ENCODE peak calls at places on chromosomes 3 and 15, in four cellular contexts. N is HepG2, R is SK-N-SH, T is K562. P is an unnamed sample.

GRCh38 chr3:181329024-181329423 is 339.5 kb upstream of the DNAJC19 start:
- DNase-seq in N (no peak), R (no peak), T (no peak), P (no peak)

GRCh38 chr3:172536505-172536904 is 13.3 kb upstream of the TNFSF10 start:
- DNase-seq in N (no peak), R (no peak), T (no peak), P (no peak)

GRCh38 chr15:24076090-24076784 is 389.1 kb upstream of the NDN start:
- DNase-seq in N (no peak), R (no peak), T (no peak), P (no peak)

GRCh38 chr3:100427694-100428093 is 26.4 kb downstream of the LNP1 start:
- DNase-seq in N (no peak), R (no peak), T (no peak), P (no peak)

GRCh38 chr3:17749705-17750293 is 7.4 kb upstream of the TBC1D5 start:
- DNase-seq in N (no peak), R (no peak), T (no peak), P (no peak)

GRCh38 chr15:59378855-59379254 is 6.2 kb upstream of the MYO1E start:
- DNase-seq in N (no peak), R (no peak), T (no peak), P (no peak)

GRCh38 chr15:96125681-96126080 is 204.8 kb upstream of the NR2F2 start:
- DNase-seq in N (no peak), R (no peak), T (peak; percentile 83), P (no peak)

GRCh38 chr3:185935465-185936263 is 2.1 kb downstream of the TRA2B start:
- DNase-seq in N (no peak), R (no peak), T (peak; percentile 31), P (no peak)

GRCh38 chr3:7309707-7310106 is 448.8 kb downstream of the GRM7 start:
- DNase-seq in N (no peak), R (no peak), T (no peak), P (no peak)

GRCh38 chr3:53936347-53936746 is 44.7 kb upstream of the SELENOK start:
- DNase-seq in N (no peak), R (no peak), T (no peak), P (no peak)

GRCh38 chr3:156619376-156619775 is 55.0 kb upstream of the TIPARP start:
- DNase-seq in N (no peak), R (no peak), T (no peak), P (no peak)

GRCh38 chr3:41522620-41523019 is 323.3 kb downstream of the CTNNB1 start:
- DNase-seq in N (no peak), R (peak; percentile 9), T (no peak), P (peak; percentile 53)

GRCh38 chr3:118501152-118501551 is 533.5 kb downstream of the IGSF11 start:
- DNase-seq in N (peak; percentile 28), R (peak; percentile 58), T (no peak), P (no peak)
- TF ChIP-seq NFIC in N (no peak), R (peak; percentile 29), T (no peak), P (no peak)

DNA sequence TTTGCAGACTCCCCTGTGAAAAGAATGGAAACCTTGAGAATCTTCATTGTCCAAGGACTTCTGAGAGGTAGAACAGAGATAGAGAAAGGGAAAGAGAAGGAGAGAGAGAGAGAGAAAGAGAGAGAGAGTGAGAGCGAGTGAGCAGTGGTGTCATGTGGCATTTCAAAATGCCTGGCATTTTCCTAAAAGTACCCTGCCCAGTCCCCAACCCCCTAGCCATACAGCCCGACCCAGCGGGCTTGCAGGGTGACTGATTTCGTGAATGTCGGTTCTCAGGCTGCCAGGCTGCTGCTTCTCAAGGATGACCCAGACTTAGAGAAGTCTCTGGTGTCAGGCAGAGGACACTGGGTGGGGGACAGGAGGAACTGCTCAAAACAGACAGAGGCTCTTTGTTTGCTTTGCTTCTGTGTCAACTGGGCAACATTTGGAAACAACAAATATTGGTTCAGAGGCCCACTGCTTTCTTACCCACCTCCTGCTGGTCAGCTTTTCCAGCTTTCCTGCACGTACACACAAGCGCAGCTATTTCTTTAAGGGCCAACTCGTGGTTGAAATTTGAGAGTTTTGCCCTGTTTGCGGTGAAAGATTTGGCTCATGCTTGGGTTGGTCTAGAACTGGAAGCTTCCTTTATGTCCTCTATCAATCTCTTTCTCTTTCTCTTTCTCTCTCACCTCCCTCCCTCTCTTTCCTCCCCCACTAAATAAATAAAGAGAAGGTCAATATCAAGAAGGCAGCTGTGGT is 3.7 kb upstream of the TF start:
- DNase-seq in N (peak; percentile 97), R (no peak), T (no peak), P (peak; percentile 7)
- TF ChIP-seq NFIC in N (peak; percentile 99), R (no peak), T (no peak), P (no peak)

GRCh38 chr3:65893631-65894030 is 145.1 kb downstream of the MAGI1 start:
- DNase-seq in N (no peak), R (no peak), T (no peak), P (no peak)
- TF ChIP-seq NFIC in N (no peak), R (no peak), T (no peak), P (no peak)

GRCh38 chr15:32089851-32090359 is 59.6 kb downstream of the CHRNA7 start:
- DNase-seq in N (no peak), R (no peak), T (no peak), P (no peak)
- TF ChIP-seq NFIC in N (no peak), R (no peak), T (no peak), P (no peak)

DNA sequence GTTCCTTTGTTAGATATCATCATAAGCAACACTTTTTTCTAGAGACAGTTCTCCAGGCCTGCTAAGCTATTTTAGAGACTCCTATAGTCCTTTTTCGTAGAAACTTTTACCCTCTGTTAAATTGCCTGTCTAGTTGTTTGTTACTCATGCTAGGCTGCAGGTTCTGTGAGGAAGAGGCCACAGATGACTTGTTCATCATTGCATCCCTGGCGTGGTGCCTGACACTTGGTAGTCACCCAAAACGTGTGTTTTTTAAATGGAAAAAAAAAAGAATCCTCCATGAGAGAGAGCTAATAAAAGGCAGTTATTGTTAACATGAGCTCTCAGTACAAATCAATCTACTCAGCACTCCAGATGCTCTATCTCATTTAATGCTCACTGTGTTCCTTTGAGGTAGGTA is 35.1 kb downstream of the CCDC54 start:
- DNase-seq in N (no peak), R (no peak), T (no peak), P (no peak)
- TF ChIP-seq NFIC in N (no peak), R (peak; percentile 57), T (no peak), P (no peak)

GRCh38 chr15:94844188-94844532 is 612.8 kb downstream of the MCTP2 start:
- DNase-seq in N (peak; percentile 19), R (no peak), T (no peak), P (no peak)

GRCh38 chr15:94845391-94845718 is 614.0 kb downstream of the MCTP2 start:
- DNase-seq in N (no peak), R (no peak), T (no peak), P (no peak)

GRCh38 chr15:94847325-94847724 is 616.0 kb downstream of the MCTP2 start:
- DNase-seq in N (no peak), R (no peak), T (no peak), P (no peak)

GRCh38 chr15:94843060-94843459 is 611.7 kb downstream of the MCTP2 start:
- DNase-seq in N (no peak), R (no peak), T (no peak), P (no peak)

GRCh38 chr15:94844533-94845390 is 613.4 kb downstream of the MCTP2 start:
- DNase-seq in N (peak; percentile 96), R (peak; percentile 77), T (peak; percentile 92), P (no peak)
- TF ChIP-seq NFIC in N (peak; percentile 94), R (no peak), T (peak; percentile 98), P (no peak)

GRCh38 chr15:78213425-78213750 is 21.0 kb downstream of the ACSBG1 start:
- DNase-seq in N (no peak), R (no peak), T (no peak), P (no peak)

GRCh38 chr15:78220713-78221112 is 13.7 kb downstream of the ACSBG1 start:
- DNase-seq in N (no peak), R (no peak), T (no peak), P (no peak)

GRCh38 chr15:78213956-78214355 is 20.4 kb downstream of the ACSBG1 start:
- DNase-seq in N (no peak), R (no peak), T (no peak), P (no peak)

GRCh38 chr15:78212546-78213424 is 21.6 kb downstream of the ACSBG1 start:
- DNase-seq in N (peak; percentile 23), R (peak; percentile 58), T (peak; percentile 78), P (no peak)

GRCh38 chr15:78216276-78217229 is 17.8 kb downstream of the ACSBG1 start:
- DNase-seq in N (no peak), R (no peak), T (no peak), P (no peak)
- TF ChIP-seq NFIC in N (no peak), R (peak; percentile 68), T (no peak), P (no peak)

GRCh38 chr15:90259524-90259923 is 5.9 kb upstream of the NGRN start:
- DNase-seq in N (no peak), R (no peak), T (no peak), P (peak; percentile 65)
- TF ChIP-seq NFIC in N (no peak), R (no peak), T (no peak), P (peak; percentile 82)

DNA sequence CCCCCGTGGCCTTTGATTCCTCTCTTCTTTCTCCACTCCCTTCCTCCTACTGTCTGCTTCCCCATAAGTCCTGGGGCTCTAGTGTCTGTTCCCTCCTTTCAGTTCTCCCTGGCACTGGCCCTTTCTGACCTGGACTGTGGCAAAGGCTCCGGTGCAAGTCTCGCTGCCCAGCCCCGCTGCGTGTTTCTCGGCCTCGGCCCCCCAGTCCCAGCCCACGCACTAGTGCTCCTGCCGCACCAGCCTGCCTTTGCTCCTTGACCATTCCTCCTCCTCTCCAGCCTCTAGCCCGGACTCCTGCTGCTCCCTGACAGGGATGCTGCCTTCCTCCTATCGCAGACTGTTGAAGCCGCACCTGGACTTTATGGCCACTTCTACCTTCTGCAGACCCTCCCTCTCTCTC is 2.1 kb downstream of the TM6SF1 start:
- DNase-seq in N (no peak), R (no peak), T (no peak), P (no peak)
- TF ChIP-seq NFIC in N (no peak), R (no peak), T (no peak), P (no peak)

DNA sequence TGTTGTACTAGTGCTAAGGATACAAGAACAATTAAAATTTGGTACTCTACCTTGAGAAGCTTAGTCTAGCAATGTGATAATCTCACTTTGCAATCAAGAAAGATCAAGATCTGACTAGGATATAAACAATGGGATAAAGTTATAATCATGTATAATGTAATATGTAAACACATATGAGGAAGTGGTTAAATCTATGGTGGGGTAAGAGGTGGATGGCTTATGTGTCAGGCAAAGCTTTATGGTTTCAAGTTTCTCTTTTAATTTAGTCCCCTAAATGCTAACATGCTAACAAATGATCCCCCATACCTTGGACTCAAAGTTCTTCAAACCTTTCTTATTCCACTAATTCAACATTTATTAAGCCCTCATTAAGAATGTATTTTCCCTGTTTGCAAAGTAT is 2.5 kb downstream of the RSL24D1 start:
- DNase-seq in N (no peak), R (no peak), T (no peak), P (no peak)
- TF ChIP-seq NFIC in N (no peak), R (no peak), T (no peak), P (no peak)